ENCODE peak calls at places on chromosomes 3 and 15, in five cellular contexts. C is GM13977, D is PC-3, P is tibial artery, X is cardiac muscle cell. Y is an unnamed sample.

GRCh38 chr15:33315044-33315443 is 4.3 kb downstream of the RYR3 start:
- DNase-seq in C (no peak), D (no peak), P (no peak), X (no peak), Y (no peak)

GRCh38 chr3:175301741-175302140 is 442.6 kb downstream of the NAALADL2 start:
- DNase-seq in C (no peak), D (no peak), P (no peak), X (no peak), Y (no peak)

GRCh38 chr3:18236726-18237125 is 188.4 kb downstream of the SATB1 start:
- DNase-seq in C (no peak), D (no peak), P (no peak), X (no peak), Y (no peak)

GRCh38 chr3:126129408-126129891 is 45.5 kb upstream of the SLC41A3 start:
- DNase-seq in C (no peak), D (peak; percentile 81), P (peak; percentile 26), X (peak; percentile 38), Y (peak; percentile 20)

GRCh38 chr3:33687406-33688010 is 30.5 kb downstream of the CLASP2 start:
- DNase-seq in C (no peak), D (no peak), P (no peak), X (peak; percentile 41), Y (no peak)

GRCh38 chr3:111911446-111911845 is 52.4 kb downstream of the PHLDB2 start:
- DNase-seq in C (no peak), D (no peak), P (no peak), X (no peak), Y (no peak)

GRCh38 chr15:84780492-84780891 is 32.1 kb downstream of the ZNF592 start:
- DNase-seq in C (no peak), D (no peak), P (no peak), X (no peak), Y (no peak)

GRCh38 chr3:134677196-134677986 is 26.6 kb upstream of the KY start:
- DNase-seq in C (peak; percentile 45), D (peak; percentile 14), P (no peak), X (peak; percentile 22), Y (no peak)

GRCh38 chr15:51270706-51271105 is 67.7 kb downstream of the CYP19A1 start:
- DNase-seq in C (no peak), D (no peak), P (no peak), X (no peak), Y (no peak)

GRCh38 chr15:72770673-72771328 is 12.8 kb downstream of the ADPGK start:
- DNase-seq in C (peak; percentile 18), D (no peak), P (no peak), X (no peak), Y (no peak)
- TF ChIP-seq CTCF in C (peak; percentile 26), D (peak; percentile 43), P (no peak), X (peak; percentile 19), Y (no peak)

GRCh38 chr3:145006291-145006690 is 1034.7 kb downstream of the DIPK2A start:
- DNase-seq in C (no peak), D (peak; percentile 5), P (no peak), X (no peak), Y (no peak)
- TF ChIP-seq CTCF in C (no peak), D (no peak), P (no peak), X (no peak), Y (no peak)

GRCh38 chr3:184333700-184334099 is 3.7 kb upstream of the FAM131A start:
- DNase-seq in C (no peak), D (no peak), P (no peak), X (no peak), Y (peak; percentile 12)

GRCh38 chr3:184335291-184335660 is 2.1 kb upstream of the FAM131A start:
- DNase-seq in C (no peak), D (no peak), P (no peak), X (no peak), Y (no peak)

GRCh38 chr3:184335661-184336483 is 1.5 kb upstream of the FAM131A start:
- DNase-seq in C (peak; percentile 95), D (peak; percentile 75), P (peak; percentile 79), X (peak; percentile 84), Y (peak; percentile 78)

GRCh38 chr3:184333190-184333589 is 4.2 kb upstream of the FAM131A start:
- DNase-seq in C (no peak), D (no peak), P (no peak), X (no peak), Y (no peak)

GRCh38 chr3:184334470-184335158 is 2.8 kb upstream of the FAM131A start:
- DNase-seq in C (no peak), D (peak; percentile 95), P (no peak), X (no peak), Y (no peak)
- TF ChIP-seq CTCF in C (no peak), D (no peak), P (no peak), X (no peak), Y (no peak)

DNA sequence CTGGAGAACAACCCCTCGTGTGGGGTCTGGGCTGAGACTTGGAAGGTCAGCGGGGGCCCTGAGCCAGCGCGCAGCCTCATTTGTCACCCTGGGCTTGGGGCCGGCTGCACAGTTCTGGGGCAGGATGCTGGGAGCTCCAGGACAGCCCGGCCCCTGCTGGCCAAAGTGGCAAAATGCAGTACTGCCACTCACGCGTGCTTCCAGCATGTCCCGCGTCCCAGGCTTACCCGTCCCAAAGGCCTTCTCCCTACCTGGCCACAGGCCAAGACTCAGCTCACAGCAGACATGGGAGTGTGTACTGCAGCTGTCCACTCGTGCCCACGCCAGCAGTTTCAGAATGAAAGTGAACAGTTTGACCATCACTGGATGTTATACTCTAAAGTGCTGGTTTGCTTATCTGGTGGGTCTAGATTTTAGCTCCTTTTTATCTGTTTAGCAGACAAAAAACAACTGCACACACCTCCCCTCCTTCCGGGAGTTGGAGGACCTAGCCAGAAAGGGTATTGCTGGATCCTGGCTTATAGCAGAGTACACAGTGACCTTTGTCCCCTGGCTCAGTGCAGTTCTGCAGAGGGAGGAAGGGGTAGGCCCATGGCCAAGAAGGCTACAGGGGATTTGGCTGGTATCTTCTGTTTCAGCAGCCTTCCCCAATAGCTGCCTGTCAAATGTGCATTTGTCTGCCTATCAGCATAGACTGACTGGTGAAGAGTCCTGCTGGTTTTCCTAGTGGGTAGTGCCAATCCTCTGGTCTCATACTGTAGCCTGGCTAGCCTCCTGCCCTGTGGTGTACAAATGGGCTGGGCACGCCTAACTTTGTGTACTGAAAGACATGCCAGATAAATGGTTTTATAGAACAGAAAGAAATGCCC is 23.2 kb upstream of the IP6K2 start:
- DNase-seq in C (peak; percentile 88), D (peak; percentile 86), P (peak; percentile 81), X (peak; percentile 95), Y (peak; percentile 89)
- TF ChIP-seq CTCF in C (peak; percentile 89), D (peak; percentile 91), P (peak; percentile 72), X (peak; percentile 89), Y (peak; percentile 81)

GRCh38 chr3:72446406-72447058 is 401.7 kb downstream of the SHQ1 start:
- DNase-seq in C (no peak), D (peak; percentile 49), P (no peak), X (no peak), Y (no peak)
- TF ChIP-seq CTCF in C (peak; percentile 26), D (no peak), P (no peak), X (no peak), Y (no peak)

DNA sequence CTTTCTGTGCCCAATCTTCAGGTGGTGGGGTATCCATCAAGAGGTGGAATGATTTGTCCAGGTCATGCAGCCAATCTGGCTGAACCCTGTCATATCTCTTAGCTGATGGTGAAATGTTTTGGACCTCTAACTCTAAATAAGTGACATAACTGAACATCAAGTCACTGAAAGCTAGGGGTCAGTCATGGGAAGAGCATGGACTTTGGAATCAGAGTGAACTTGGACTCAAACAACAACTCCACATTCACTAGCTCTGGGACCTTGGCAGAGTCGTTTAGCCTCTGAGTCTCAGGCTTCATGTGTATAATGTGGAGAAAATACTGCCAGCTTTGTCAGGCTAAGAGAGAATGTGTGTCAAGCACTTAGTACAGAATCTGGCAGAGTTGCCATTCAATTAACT is 557.8 kb upstream of the CFAP20DC start:
- DNase-seq in C (no peak), D (peak; percentile 14), P (no peak), X (peak; percentile 7), Y (no peak)
- TF ChIP-seq CTCF in C (no peak), D (peak; percentile 33), P (peak; percentile 40), X (no peak), Y (no peak)

GRCh38 chr3:48414376-48415250 is 15.3 kb downstream of the PLXNB1 start:
- DNase-seq in C (no peak), D (no peak), P (no peak), X (no peak), Y (no peak)

GRCh38 chr3:48416546-48416945 is 13.3 kb downstream of the PLXNB1 start:
- DNase-seq in C (no peak), D (no peak), P (no peak), X (no peak), Y (no peak)

GRCh38 chr3:48416091-48416505 is 13.8 kb downstream of the PLXNB1 start:
- DNase-seq in C (no peak), D (no peak), P (no peak), X (no peak), Y (peak; percentile 56)

GRCh38 chr3:48413611-48414010 is 16.3 kb downstream of the PLXNB1 start:
- DNase-seq in C (no peak), D (no peak), P (no peak), X (no peak), Y (peak; percentile 45)

GRCh38 chr3:48415251-48415953 is 14.5 kb downstream of the PLXNB1 start:
- DNase-seq in C (no peak), D (no peak), P (no peak), X (no peak), Y (no peak)
- TF ChIP-seq CTCF in C (no peak), D (peak; percentile 15), P (no peak), X (no peak), Y (no peak)

GRCh38 chr15:92272106-92272505 is 121.6 kb upstream of the ST8SIA2 start:
- DNase-seq in C (no peak), D (no peak), P (no peak), X (no peak), Y (no peak)

GRCh38 chr15:92273286-92273685 is 120.4 kb upstream of the ST8SIA2 start:
- DNase-seq in C (no peak), D (no peak), P (no peak), X (no peak), Y (no peak)

GRCh38 chr15:92273732-92274131 is 119.9 kb upstream of the ST8SIA2 start:
- DNase-seq in C (no peak), D (no peak), P (no peak), X (no peak), Y (no peak)

DNA sequence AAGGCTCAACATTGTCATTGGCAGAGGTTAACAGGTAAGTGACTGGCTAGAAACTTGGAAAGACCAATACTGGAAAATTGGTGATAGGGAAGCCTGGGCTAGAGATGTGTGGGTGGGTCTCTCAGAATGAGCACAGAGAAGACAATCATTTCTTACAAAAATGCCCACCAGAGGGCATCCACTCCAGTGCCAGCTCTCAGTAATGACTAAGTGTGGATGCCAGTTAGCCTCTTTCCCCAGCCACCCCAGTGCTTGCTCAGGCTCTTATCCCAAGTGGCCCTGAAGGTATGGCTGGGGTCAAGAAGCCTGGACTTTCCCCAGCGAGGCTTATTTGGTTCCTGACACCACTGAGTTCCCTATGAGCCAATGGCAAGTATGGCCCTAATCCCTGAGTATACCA is 115.9 kb upstream of the ST8SIA2 start:
- DNase-seq in C (no peak), D (peak; percentile 35), P (no peak), X (peak; percentile 0), Y (no peak)
- TF ChIP-seq CTCF in C (peak; percentile 41), D (peak; percentile 43), P (no peak), X (no peak), Y (no peak)

DNA sequence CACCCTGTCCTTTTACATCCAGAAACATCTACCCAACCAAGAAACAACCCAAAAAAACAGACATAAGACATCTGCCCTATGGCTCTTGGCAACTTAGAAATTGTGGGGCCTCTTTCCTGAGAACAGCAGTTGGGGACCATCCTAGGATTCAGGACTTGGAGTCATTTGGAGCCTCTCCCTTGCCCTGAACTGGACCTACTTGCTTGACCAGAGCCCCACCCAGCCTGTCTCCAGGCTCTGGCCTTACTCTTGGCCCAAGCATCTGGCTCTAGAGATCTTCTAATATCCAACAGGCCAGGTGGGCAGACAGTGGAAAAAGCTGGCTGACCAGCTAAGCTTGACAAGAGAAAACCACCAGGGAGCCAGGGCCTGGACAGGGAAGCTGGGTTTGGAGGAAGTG is 99.1 kb upstream of the C2CD4B start:
- DNase-seq in C (no peak), D (no peak), P (no peak), X (no peak), Y (no peak)
- TF ChIP-seq CTCF in C (no peak), D (no peak), P (no peak), X (no peak), Y (no peak)

Y was measured in pancreas.